ENCODE peak calls at places on chromosomes 12 and 14, in six cellular contexts. U, E, T, O, W and V are unnamed samples.

GRCh38 chr14:104551851-104552737 is 27.5 kb upstream of the C14orf180 start:
- DNase-seq in U (no peak), E (no peak), T (no peak), O (no peak), W (peak), V (no peak)

GRCh38 chr12:13223176-13223806 is 26.8 kb downstream of the EMP1 start:
- DNase-seq in U (no peak), E (no peak), T (peak), O (peak), W (no peak), V (no peak)

GRCh38 chr12:24840046-24840800 is 108.7 kb downstream of the BCAT1 start:
- DNase-seq in U (no peak), E (no peak), T (peak), O (no peak), W (no peak), V (no peak)

GRCh38 chr14:20632448-20632830 is 9.1 kb downstream of the OR6S1 start:
- DNase-seq in U (no peak), E (peak), T (no peak), O (no peak), W (no peak), V (no peak)

GRCh38 chr12:104687823-104688573 is 231.2 kb downstream of the CHST11 start:
- DNase-seq in U (no peak), E (no peak), T (no peak), O (no peak), W (no peak), V (no peak)

GRCh38 chr12:58557156-58557555 is 363.1 kb downstream of the LRIG3 start:
- DNase-seq in U (no peak), E (no peak), T (peak), O (peak), W (no peak), V (no peak)

GRCh38 chr12:2733493-2734252 is 61.1 kb upstream of the FKBP4 start:
- DNase-seq in U (no peak), E (no peak), T (no peak), O (no peak), W (no peak), V (no peak)

GRCh38 chr14:33788116-33788515 is 162.8 kb downstream of the EGLN3 start:
- DNase-seq in U (no peak), E (no peak), T (no peak), O (no peak), W (no peak), V (no peak)

GRCh38 chr14:20482382-20482781 is 13.2 kb downstream of the PNP start:
- DNase-seq in U (no peak), E (no peak), T (no peak), O (no peak), W (no peak), V (no peak)

GRCh38 chr14:75558440-75558839 is 20.0 kb upstream of the FLVCR2 start:
- DNase-seq in U (no peak), E (no peak), T (no peak), O (no peak), W (no peak), V (no peak)

GRCh38 chr12:70615177-70615576 is 22.1 kb downstream of the PTPRB start:
- DNase-seq in U (no peak), E (no peak), T (no peak), O (no peak), W (no peak), V (no peak)

GRCh38 chr12:2337031-2338010 is 284.5 kb downstream of the CACNA1C start:
- DNase-seq in U (no peak), E (no peak), T (no peak), O (no peak), W (no peak), V (no peak)

GRCh38 chr14:48568252-48568651 is 892.8 kb upstream of the MDGA2 start:
- DNase-seq in U (no peak), E (no peak), T (no peak), O (no peak), W (no peak), V (no peak)

GRCh38 chr12:76680940-76681339 is 83.0 kb upstream of the ZDHHC17 start:
- DNase-seq in U (no peak), E (no peak), T (peak), O (peak), W (no peak), V (no peak)

GRCh38 chr14:90785474-90785873 is 30.8 kb downstream of the TTC7B start:
- DNase-seq in U (no peak), E (no peak), T (peak), O (no peak), W (no peak), V (peak)

GRCh38 chr12:119989619-119990381 is 764 bp downstream of the BICDL1 start:
- DNase-seq in U (no peak), E (peak), T (peak), O (peak), W (peak), V (peak)

GRCh38 chr12:95385246-95385645 is 88.7 kb upstream of the METAP2 start:
- DNase-seq in U (no peak), E (no peak), T (peak), O (peak), W (peak), V (no peak)

GRCh38 chr12:68750506-68750905 is 4.5 kb downstream of the SLC35E3 start:
- DNase-seq in U (no peak), E (no peak), T (no peak), O (no peak), W (no peak), V (no peak)

GRCh38 chr12:89451876-89452275 is 72.7 kb downstream of the GALNT4 start:
- DNase-seq in U (no peak), E (no peak), T (peak), O (peak), W (peak), V (no peak)

GRCh38 chr12:79326225-79326624 is 364.5 kb downstream of the PAWR start:
- DNase-seq in U (no peak), E (no peak), T (no peak), O (no peak), W (no peak), V (no peak)

GRCh38 chr12:1607940-1608782 is 13.8 kb upstream of the FBXL14 start:
- DNase-seq in U (no peak), E (no peak), T (no peak), O (no peak), W (no peak), V (no peak)

DNA sequence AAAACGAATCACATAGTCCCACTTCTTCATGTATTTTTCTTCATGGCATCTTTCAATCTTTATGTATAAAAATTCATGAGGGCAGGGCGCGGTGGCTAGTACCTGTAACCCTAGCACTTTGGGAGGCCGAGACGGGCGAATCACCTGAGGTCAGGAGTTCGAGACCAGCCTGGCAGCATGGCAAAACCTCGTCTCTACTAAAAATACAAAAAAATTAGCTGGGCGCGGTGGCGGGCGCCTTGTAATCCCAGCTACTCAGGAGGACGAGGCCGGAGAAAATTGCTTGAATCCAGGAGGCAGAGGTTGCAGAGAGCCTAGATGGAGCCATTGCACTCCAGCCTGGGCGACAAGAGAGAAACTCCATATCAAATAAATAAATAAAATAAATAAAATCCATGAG is 2.5 kb upstream of the GABARAPL1 start:
- DNase-seq in U (no peak), E (no peak), T (no peak), O (no peak), W (no peak), V (no peak)
- TF ChIP-seq CTCF in U (no peak), E (no peak), T (no peak), O (no peak), W (no peak), V (no peak)

GRCh38 chr14:21913759-21914158 is 240.1 kb upstream of the OR4E1 start:
- DNase-seq in U (peak), E (peak), T (peak), O (peak), W (peak), V (peak)
- TF ChIP-seq CTCF in U (peak), E (peak), T (peak), O (peak), W (no peak), V (peak)

DNA sequence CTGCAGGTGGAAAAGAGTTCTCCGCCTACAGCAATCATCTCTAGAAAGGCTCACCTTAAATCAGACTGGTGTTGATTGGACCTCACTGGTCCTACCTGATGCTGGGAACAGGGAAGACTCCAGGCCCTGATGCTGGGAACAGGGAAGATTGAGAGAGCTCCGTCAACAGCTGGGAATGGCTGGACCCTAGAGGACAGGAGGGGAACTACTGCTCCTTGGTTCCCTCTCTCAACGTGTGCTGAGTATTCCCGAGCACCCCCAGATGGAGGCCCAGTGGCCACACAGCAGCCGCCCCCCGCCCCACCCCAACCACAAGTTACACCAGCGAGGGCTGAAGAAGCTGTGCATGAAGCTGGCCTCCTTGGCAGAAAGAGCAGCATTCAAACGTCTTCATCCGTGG is 240.3 kb downstream of the SLC15A4 start:
- DNase-seq in U (no peak), E (no peak), T (no peak), O (no peak), W (no peak), V (no peak)
- TF ChIP-seq CTCF in U (peak), E (no peak), T (no peak), O (no peak), W (no peak), V (no peak)

GRCh38 chr14:56482306-56482705 is 97.3 kb upstream of the TMEM260 start:
- DNase-seq in U (no peak), E (no peak), T (no peak), O (no peak), W (no peak), V (no peak)
- TF ChIP-seq CTCF in U (no peak), E (peak), T (peak), O (peak), W (no peak), V (no peak)

DNA sequence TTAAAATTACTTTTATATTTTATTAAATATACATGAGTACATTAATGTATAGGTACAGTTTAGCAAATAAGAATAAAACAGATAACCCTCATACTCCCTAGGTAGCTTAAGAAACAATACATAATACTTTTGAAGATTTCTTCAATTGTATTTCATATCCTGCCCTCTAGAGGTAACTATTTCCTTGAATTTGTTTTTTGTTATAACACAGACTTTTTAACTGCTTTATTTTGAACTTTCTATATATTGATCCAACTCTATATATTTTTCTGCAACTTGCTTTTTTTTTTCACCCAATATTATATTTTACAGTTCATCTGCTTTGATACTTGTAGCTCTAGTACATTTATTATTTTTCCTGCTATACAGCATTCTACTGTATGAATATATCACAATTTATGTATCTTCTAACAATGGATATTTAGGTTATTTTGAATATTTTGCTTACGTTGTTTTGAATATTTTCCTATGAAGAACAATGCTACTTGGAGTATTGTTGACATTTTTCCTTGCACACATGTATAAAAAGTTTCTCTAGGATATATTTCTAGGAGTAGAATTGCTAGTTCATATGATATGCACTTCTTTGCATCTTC is 72.8 kb upstream of the ABCD2 start:
- DNase-seq in U (no peak), E (peak), T (peak), O (no peak), W (no peak), V (no peak)
- TF ChIP-seq CTCF in U (peak), E (no peak), T (peak), O (no peak), W (peak), V (no peak)

DNA sequence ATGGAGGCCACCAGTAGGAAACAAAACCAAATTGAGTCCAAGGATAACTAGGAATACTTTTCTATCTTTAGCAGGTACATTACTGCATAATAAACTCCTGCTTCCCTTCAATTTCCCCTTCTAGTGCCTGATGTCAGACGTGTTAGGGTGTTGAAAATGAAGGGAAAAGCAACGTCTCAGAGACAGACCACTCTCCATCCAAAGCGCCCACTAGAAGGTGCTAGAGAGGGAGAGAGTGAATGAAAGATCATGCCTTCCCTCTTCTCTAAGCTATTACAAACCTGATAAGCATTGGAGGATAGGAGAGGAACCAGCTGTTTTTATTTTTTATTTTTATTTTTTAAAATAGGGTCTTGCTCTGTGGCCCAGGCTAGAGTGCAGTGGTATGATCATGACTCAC is 64.1 kb downstream of the ZNF641 start:
- DNase-seq in U (no peak), E (no peak), T (no peak), O (no peak), W (no peak), V (no peak)
- TF ChIP-seq CTCF in U (peak), E (peak), T (peak), O (peak), W (no peak), V (no peak)